ENCODE peak calls at places on chromosomes 5 and 9, in five cellular contexts. U is posterior cingulate gyrus, J is H1, E is iPS-NIHi11, H is right cardiac atrium. V is an unnamed sample.

GRCh38 chr9:89387970-89388867 is 69.9 kb downstream of the SECISBP2 start:
- DNase-seq in U (no peak), J (no peak), E (no peak), H (peak), V (no peak)

GRCh38 chr9:136942112-136942880 is 2.2 kb downstream of the FBXW5 start:
- DNase-seq in U (peak), J (no peak), E (no peak), H (peak), V (no peak)

GRCh38 chr5:44085083-44085482 is 304.1 kb downstream of the FGF10 start:
- DNase-seq in U (no peak), J (no peak), E (no peak), H (no peak), V (no peak)

GRCh38 chr5:151596839-151597539 is 5.9 kb upstream of the FAT2 start:
- DNase-seq in U (no peak), J (no peak), E (peak), H (no peak), V (no peak)

GRCh38 chr5:6427689-6428088 is 21.0 kb upstream of the UBE2QL1 start:
- DNase-seq in U (no peak), J (no peak), E (no peak), H (no peak), V (no peak)

GRCh38 chr5:406041-406440 is 36.9 kb upstream of the EXOC3 start:
- DNase-seq in U (no peak), J (no peak), E (no peak), H (no peak), V (no peak)

GRCh38 chr5:102715405-102715804 is 39.7 kb upstream of the PAM start:
- DNase-seq in U (no peak), J (no peak), E (no peak), H (no peak), V (no peak)

GRCh38 chr5:102421647-102422046 is 77.2 kb downstream of the SLCO6A1 start:
- DNase-seq in U (peak), J (no peak), E (no peak), H (peak), V (no peak)

GRCh38 chr5:169706758-169707450 is 69.8 kb downstream of the DOCK2 start:
- DNase-seq in U (no peak), J (no peak), E (no peak), H (no peak), V (no peak)

GRCh38 chr5:1916041-1917001 is 33.6 kb upstream of the IRX4 start:
- DNase-seq in U (no peak), J (no peak), E (no peak), H (no peak), V (no peak)

GRCh38 chr5:110923971-110924370 is 147.5 kb upstream of the TSLP start:
- DNase-seq in U (no peak), J (no peak), E (no peak), H (no peak), V (no peak)

GRCh38 chr9:134887686-134888602 is 7.3 kb downstream of the FCN2 start:
- DNase-seq in U (no peak), J (no peak), E (no peak), H (no peak), V (no peak)

GRCh38 chr9:89810434-89810833 is 205.6 kb downstream of the GADD45G start:
- DNase-seq in U (no peak), J (no peak), E (no peak), H (no peak), V (no peak)

GRCh38 chr5:62326302-62326701 is 20.3 kb downstream of the KIF2A start:
- DNase-seq in U (no peak), J (no peak), E (no peak), H (no peak), V (no peak)

GRCh38 chr5:142540774-142541466 is 145.0 kb downstream of the FGF1 start:
- DNase-seq in U (no peak), J (no peak), E (no peak), H (peak), V (no peak)

GRCh38 chr5:122492675-122493074 is 180.6 kb downstream of the SNCAIP start:
- DNase-seq in U (no peak), J (no peak), E (no peak), H (no peak), V (no peak)

GRCh38 chr5:1193591-1193985 is 7.8 kb upstream of the SLC6A19 start:
- DNase-seq in U (peak), J (no peak), E (no peak), H (peak), V (no peak)

GRCh38 chr5:149938272-149938671 is 6.3 kb downstream of the PDE6A start:
- DNase-seq in U (no peak), J (no peak), E (no peak), H (peak), V (no peak)

GRCh38 chr9:133843751-133844373 is 105.7 kb upstream of the SARDH start:
- DNase-seq in U (no peak), J (no peak), E (no peak), H (peak), V (no peak)

GRCh38 chr9:132069046-132069898 is 10.4 kb downstream of the MED27 start:
- DNase-seq in U (no peak), J (no peak), E (no peak), H (no peak), V (no peak)

GRCh38 chr5:147310059-147310704 is 75.4 kb downstream of the STK32A start:
- DNase-seq in U (peak), J (no peak), E (peak), H (peak), V (no peak)

GRCh38 chr5:168651654-168652053 is 72.5 kb upstream of the PANK3 start:
- DNase-seq in U (no peak), J (no peak), E (no peak), H (no peak), V (no peak)

GRCh38 chr9:91179237-91180138 is 182.2 kb downstream of the AUH start:
- DNase-seq in U (no peak), J (peak), E (no peak), H (no peak), V (no peak)

GRCh38 chr5:4640793-4641192 is 499.3 kb upstream of the ADAMTS16 start:
- DNase-seq in U (no peak), J (no peak), E (peak), H (no peak), V (no peak)

GRCh38 chr9:111622626-111623025 is 8.5 kb upstream of the DNAJC25 start:
- DNase-seq in U (no peak), J (no peak), E (peak), H (no peak), V (no peak)